ENCODE peak calls at places on chromosomes 3 and 15, in nine cellular contexts. X is activated gamma-delta T cell treated with Interleukin-2 at 50 U/mL for 16 hours; V is fibroblast of pulmonary artery; Z is cardiac fibroblast; C is stimulated activated CD4-positive, alpha-beta T cell treated with anti-CD3 and anti-CD28 coated beads, Interleukin-1b, Interleukin-23, amount 100 ng/mL, for 48 hours; A is activated T-cell treated with anti-CD3 and anti-CD28 coated beads, Interleukin-2, amount 50 U/mL, for 4 hours; P is activated CD4-positive, alpha-beta T cell treated with anti-CD3 and anti-CD28 coated beads, Interleukin-2, amount 50 U/mL, for 4 hours; Q is posterior cingulate gyrus; E is ELR. H is an unnamed sample.

GRCh38 chr15:43511012-43511885 is 6.2 kb upstream of the MAP1A start:
- DNase-seq in X (no peak), V (peak; percentile 22), Z (no peak), C (peak; percentile 32), A (no peak), P (no peak), Q (peak; percentile 86), E (peak; percentile 56), H (no peak)

GRCh38 chr3:172153335-172153861 is 114.0 kb downstream of the FNDC3B start:
- DNase-seq in X (peak; percentile 16), V (peak; percentile 98), Z (peak; percentile 98), C (peak; percentile 59), A (peak; percentile 44), P (peak; percentile 37), Q (peak; percentile 79), E (peak; percentile 98), H (no peak)

GRCh38 chr3:195847061-195847950 is 35.6 kb upstream of the MUC4 start:
- DNase-seq in X (no peak), V (peak; percentile 50), Z (peak; percentile 60), C (no peak), A (no peak), P (no peak), Q (peak; percentile 33), E (peak; percentile 86), H (peak; percentile 90)

GRCh38 chr15:38190501-38190900 is 62.1 kb upstream of the SPRED1 start:
- DNase-seq in X (no peak), V (no peak), Z (no peak), C (no peak), A (no peak), P (no peak), Q (no peak), E (no peak), H (no peak)

GRCh38 chr3:2741520-2741919 is 368.7 kb downstream of the IL5RA start:
- DNase-seq in X (no peak), V (no peak), Z (no peak), C (no peak), A (no peak), P (no peak), Q (no peak), E (no peak), H (no peak)

GRCh38 chr15:90325677-90326200 is 26.3 kb upstream of the ZNF774 start:
- DNase-seq in X (no peak), V (no peak), Z (no peak), C (no peak), A (no peak), P (no peak), Q (no peak), E (no peak), H (no peak)

GRCh38 chr3:55885721-55886120 is 398.6 kb upstream of the WNT5A start:
- DNase-seq in X (no peak), V (peak; percentile 14), Z (no peak), C (no peak), A (no peak), P (no peak), Q (no peak), E (peak; percentile 82), H (no peak)

GRCh38 chr3:87247086-87247781 is 20.1 kb downstream of the CHMP2B start:
- DNase-seq in X (no peak), V (no peak), Z (no peak), C (no peak), A (no peak), P (no peak), Q (no peak), E (no peak), H (no peak)

GRCh38 chr3:20561166-20561565 is 375.2 kb upstream of the SGO1 start:
- DNase-seq in X (no peak), V (no peak), Z (no peak), C (no peak), A (no peak), P (no peak), Q (no peak), E (no peak), H (no peak)

GRCh38 chr3:4656059-4656458 is 162.9 kb downstream of the ITPR1 start:
- DNase-seq in X (no peak), V (peak; percentile 89), Z (peak; percentile 83), C (no peak), A (no peak), P (no peak), Q (peak; percentile 89), E (peak; percentile 77), H (peak; percentile 78)

GRCh38 chr3:38620236-38620635 is 29.3 kb downstream of the SCN5A start:
- DNase-seq in X (no peak), V (no peak), Z (no peak), C (no peak), A (no peak), P (no peak), Q (no peak), E (peak; percentile 7), H (no peak)